ENCODE peak calls at places on chromosomes 1 and 21, in eight cellular contexts. A, S, C, E, O, W, J and T are unnamed samples.

GRCh38 chr1:236663934-236664333 is 22.4 kb upstream of the ACTN2 start:
- DNase-seq in A (no peak), S (no peak), C (no peak), E (no peak), O (no peak), W (no peak), J (no peak), T (no peak)

GRCh38 chr1:75991497-75992114 is 59.4 kb upstream of the ASB17 start:
- DNase-seq in A (peak; percentile 45), S (peak; percentile 88), C (peak; percentile 80), E (peak; percentile 85), O (peak; percentile 76), W (peak; percentile 45), J (peak; percentile 95), T (no peak)

GRCh38 chr1:13469343-13469742 is 44.5 kb downstream of the LRRC38 start:
- DNase-seq in A (no peak), S (no peak), C (peak; percentile 2), E (no peak), O (no peak), W (no peak), J (no peak), T (no peak)

GRCh38 chr1:12343823-12344487 is 114.1 kb downstream of the VPS13D start:
- DNase-seq in A (no peak), S (no peak), C (no peak), E (no peak), O (no peak), W (no peak), J (no peak), T (no peak)

GRCh38 chr1:209267968-209268367 is 315.5 kb upstream of the CAMK1G start:
- DNase-seq in A (no peak), S (peak; percentile 46), C (no peak), E (no peak), O (no peak), W (no peak), J (no peak), T (no peak)

GRCh38 chr1:119917304-119918055 is 21.2 kb upstream of the ADAM30 start:
- DNase-seq in A (no peak), S (no peak), C (no peak), E (no peak), O (no peak), W (no peak), J (no peak), T (no peak)

GRCh38 chr1:85366391-85366790 is 90.0 kb upstream of the BCL10 start:
- DNase-seq in A (no peak), S (no peak), C (peak; percentile 91), E (no peak), O (no peak), W (no peak), J (no peak), T (no peak)

GRCh38 chr1:1298861-1299685 is 8.7 kb downstream of the ACAP3 start:
- DNase-seq in A (no peak), S (peak; percentile 80), C (no peak), E (peak; percentile 92), O (peak; percentile 43), W (no peak), J (no peak), T (no peak)

GRCh38 chr1:157960773-157961172 is 32.7 kb upstream of the KIRREL1 start:
- DNase-seq in A (no peak), S (no peak), C (no peak), E (no peak), O (no peak), W (no peak), J (no peak), T (no peak)

GRCh38 chr1:84146375-84147032 is 2.4 kb downstream of the PRKACB start:
- DNase-seq in A (no peak), S (no peak), C (peak; percentile 43), E (no peak), O (no peak), W (no peak), J (no peak), T (no peak)

GRCh38 chr1:38208720-38209632 is 162.4 kb upstream of the POU3F1 start:
- DNase-seq in A (no peak), S (no peak), C (no peak), E (no peak), O (no peak), W (no peak), J (no peak), T (no peak)

GRCh38 chr1:172245788-172246187 is 174.7 kb upstream of the C1orf105 start:
- DNase-seq in A (no peak), S (no peak), C (no peak), E (no peak), O (no peak), W (no peak), J (no peak), T (no peak)

GRCh38 chr1:171852273-171852672 is 11.0 kb downstream of the DNM3 start:
- DNase-seq in A (no peak), S (no peak), C (peak; percentile 35), E (no peak), O (no peak), W (no peak), J (no peak), T (no peak)

GRCh38 chr21:29521872-29522271 is 223.2 kb downstream of the BACH1 start:
- DNase-seq in A (no peak), S (no peak), C (no peak), E (no peak), O (no peak), W (no peak), J (no peak), T (no peak)

GRCh38 chr1:206430031-206430983 is 40.0 kb upstream of the IKBKE start:
- DNase-seq in A (no peak), S (no peak), C (peak; percentile 87), E (no peak), O (no peak), W (no peak), J (no peak), T (no peak)

GRCh38 chr1:94102126-94102525 is 18.8 kb downstream of the ABCA4 start:
- DNase-seq in A (no peak), S (no peak), C (no peak), E (no peak), O (no peak), W (no peak), J (no peak), T (no peak)

GRCh38 chr1:92516574-92516973 is 29.8 kb upstream of the GFI1 start:
- DNase-seq in A (no peak), S (no peak), C (no peak), E (no peak), O (no peak), W (no peak), J (no peak), T (no peak)

GRCh38 chr1:30887485-30888315 is 20.9 kb downstream of the SDC3 start:
- DNase-seq in A (no peak), S (peak; percentile 95), C (peak; percentile 66), E (no peak), O (no peak), W (no peak), J (no peak), T (no peak)

GRCh38 chr1:68331117-68331865 is 99.0 kb upstream of the WLS start:
- DNase-seq in A (no peak), S (no peak), C (peak; percentile 92), E (no peak), O (no peak), W (no peak), J (no peak), T (no peak)

GRCh38 chr1:234589854-234590620 is 19.9 kb downstream of the IRF2BP2 start:
- DNase-seq in A (no peak), S (no peak), C (peak; percentile 50), E (no peak), O (no peak), W (no peak), J (no peak), T (no peak)

GRCh38 chr1:193325771-193326170 is 139.4 kb upstream of the B3GALT2 start:
- DNase-seq in A (no peak), S (peak; percentile 70), C (peak; percentile 7), E (no peak), O (no peak), W (no peak), J (no peak), T (no peak)

GRCh38 chr1:16903458-16903796 is 7.6 kb downstream of the RNU1-2 start:
- DNase-seq in A (no peak), S (no peak), C (no peak), E (no peak), O (no peak), W (no peak), J (no peak), T (no peak)

GRCh38 chr1:115428262-115428661 is 90.2 kb upstream of the NGF start:
- DNase-seq in A (no peak), S (no peak), C (peak; percentile 30), E (no peak), O (no peak), W (no peak), J (no peak), T (no peak)

GRCh38 chr1:6743189-6744101 is 41.8 kb upstream of the CAMTA1 start:
- DNase-seq in A (no peak), S (no peak), C (peak; percentile 92), E (peak; percentile 10), O (peak; percentile 46), W (no peak), J (peak; percentile 63), T (no peak)

GRCh38 chr21:44933199-44933937 is 6.5 kb upstream of the SLX9 start:
- DNase-seq in A (no peak), S (no peak), C (no peak), E (no peak), O (no peak), W (no peak), J (no peak), T (no peak)

GRCh38 chr1:95309031-95309459 is 75.0 kb downstream of the RWDD3 start:
- DNase-seq in A (no peak), S (peak; percentile 69), C (peak; percentile 36), E (peak; percentile 39), O (no peak), W (no peak), J (no peak), T (no peak)

GRCh38 chr1:219385786-219386427 is 212.2 kb downstream of the LYPLAL1 start:
- DNase-seq in A (no peak), S (peak; percentile 75), C (peak; percentile 78), E (no peak), O (peak; percentile 28), W (no peak), J (peak; percentile 63), T (no peak)

GRCh38 chr21:45819478-45820170 is 161.9 kb upstream of the COL6A1 start:
- DNase-seq in A (no peak), S (no peak), C (no peak), E (no peak), O (no peak), W (no peak), J (no peak), T (no peak)